ENCODE peak calls at places on chromosomes 16 and 17, in four cellular contexts. U is HCT116, I is DND-41, R is heart left ventricle. P is an unnamed sample.

GRCh38 chr17:80364091-80364691 is 50.8 kb upstream of the ENDOV start:
- DNase-seq in I (peak; percentile 47), U (peak; percentile 8), R (no peak), P (no peak)

GRCh38 chr17:66523378-66524174 is 221.2 kb downstream of the PRKCA start:
- DNase-seq in U (no peak), R (no peak), I (no peak), P (no peak)

GRCh38 chr17:31416503-31416923 is 25.0 kb downstream of the RAB11FIP4 start:
- DNase-seq in I (no peak), R (no peak), U (no peak), P (no peak)

GRCh38 chr16:3838600-3839401 is 41.7 kb downstream of the CREBBP start:
- DNase-seq in U (no peak), R (no peak), I (no peak), P (no peak)

GRCh38 chr17:79797492-79798295 is 817 bp upstream of the CBX8 start:
- DNase-seq in R (no peak), I (no peak), U (no peak), P (no peak)

GRCh38 chr17:50208611-50209061 is 7.2 kb upstream of the COL1A1 start:
- DNase-seq in U (no peak), I (no peak), R (no peak), P (no peak)

GRCh38 chr17:37490638-37491614 is 1.2 kb downstream of the DUSP14 start:
- DNase-seq in I (no peak), U (peak; percentile 66), R (peak; percentile 64), P (no peak)

GRCh38 chr17:7838291-7839075 is 4.5 kb downstream of the KDM6B start:
- DNase-seq in I (peak; percentile 62), R (no peak), U (no peak), P (peak; percentile 31)

GRCh38 chr17:29138991-29139682 is 41.1 kb downstream of the MYO18A start:
- DNase-seq in R (peak; percentile 72), I (peak; percentile 82), U (no peak), P (no peak)

GRCh38 chr16:65120811-65121721 is 797 bp downstream of the CDH11 start:
- DNase-seq in I (no peak), U (no peak), R (peak; percentile 18), P (no peak)

GRCh38 chr16:78277374-78277773 is 177.9 kb downstream of the WWOX start:
- DNase-seq in R (no peak), I (no peak), U (no peak), P (no peak)

GRCh38 chr17:40303009-40303657 is 5.8 kb upstream of the RARA start:
- DNase-seq in U (peak; percentile 35), I (peak; percentile 60), R (no peak), P (no peak)

GRCh38 chr17:7767425-7768021 is 50.0 kb downstream of the DNAH2 start:
- DNase-seq in U (no peak), R (no peak), I (no peak), P (no peak)

GRCh38 chr16:24273511-24273910 is 17.4 kb downstream of the CACNG3 start:
- DNase-seq in I (no peak), R (no peak), U (no peak), P (no peak)

GRCh38 chr17:6713918-6714271 is 726 bp upstream of the SLC13A5 start:
- DNase-seq in R (no peak), U (no peak), I (no peak), P (no peak)

GRCh38 chr16:2814757-2815298 is 2.2 kb upstream of the PRSS21 start:
- DNase-seq in U (no peak), I (no peak), R (no peak), P (no peak)

GRCh38 chr17:42045719-42046118 is 4.7 kb downstream of the C17orf113 start:
- DNase-seq in R (no peak), I (no peak), U (no peak), P (no peak)

GRCh38 chr17:42040818-42041217 is 9.6 kb downstream of the C17orf113 start:
- DNase-seq in R (no peak), U (no peak), I (no peak), P (no peak)

GRCh38 chr17:42039794-42040763 is 10.3 kb downstream of the C17orf113 start:
- DNase-seq in R (no peak), U (no peak), I (no peak), P (no peak)

GRCh38 chr17:42041619-42042018 is 8.8 kb downstream of the C17orf113 start:
- DNase-seq in U (no peak), I (no peak), R (no peak), P (no peak)

GRCh38 chr17:42042598-42043319 is 7.6 kb downstream of the C17orf113 start:
- DNase-seq in R (no peak), I (no peak), U (no peak), P (no peak)
- TF ChIP-seq CTCF in R (no peak), I (no peak), U (no peak), P (no peak)

DNA sequence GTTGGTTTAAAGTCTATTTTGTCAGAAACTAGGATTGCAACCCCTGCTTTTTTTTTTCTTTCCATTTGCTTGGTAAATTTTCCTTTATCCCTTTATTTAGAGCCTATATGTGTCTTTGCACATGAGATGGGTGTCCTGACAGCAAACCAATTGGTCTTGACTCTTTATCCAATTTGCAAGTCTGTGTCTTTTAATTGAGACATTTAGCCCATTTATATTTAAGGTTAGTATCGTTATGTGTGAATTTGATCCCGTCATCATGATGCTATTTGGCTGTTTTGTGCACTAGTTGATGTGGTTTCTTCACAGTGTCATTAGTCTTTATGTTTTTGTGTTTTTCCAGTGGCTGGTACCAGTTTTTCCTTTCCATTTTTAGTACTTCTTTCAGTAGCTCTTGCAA is 127.7 kb upstream of the ZNF267 start:
- DNase-seq in I (no peak), U (no peak), R (no peak), P (no peak)
- H3K9me3 ChIP-seq in I (peaks cover 47% of the 10 kb centered on the region), U (peaks cover 18% of the 10 kb centered on the region), R (peaks cover 95% of the 10 kb centered on the region), P (peaks cover 33% of the 10 kb centered on the region)

GRCh38 chr16:88014954-88015805 is 63.9 kb downstream of the BANP start:
- DNase-seq in U (no peak), R (no peak), I (no peak), P (no peak)
- TF ChIP-seq CTCF in U (no peak), R (no peak), I (no peak), P (no peak)

GRCh38 chr17:82948081-82948511 is 108.3 kb upstream of the ZNF750 start:
- DNase-seq in U (no peak), R (no peak), I (no peak), P (no peak)
- H3K9me3 ChIP-seq in U (peaks cover 24% of the 10 kb centered on the region), R (peaks cover 47% of the 10 kb centered on the region), I (peaks cover 31% of the 10 kb centered on the region), P (peaks cover 13% of the 10 kb centered on the region)